ENCODE peak calls at places on chromosomes 3 and 15, in seven cellular contexts. One of them, this sample, is unnamed.

GRCh38 chr15:51619331-51620033 is 3.1 kb downstream of the DMXL2 start:
- DNase-seq in esophagus squamous epithelium: no peak
- DNase-seq in spleen: no peak
- DNase-seq in A549: no peak
- DNase-seq in transverse colon: no peak
- DNase-seq in prostate gland: no peak
- DNase-seq in breast epithelium: no peak
- DNase-seq in this sample: peak; percentile 16

GRCh38 chr3:138440596-138440995 is 6.2 kb downstream of the ESYT3 start:
- DNase-seq in esophagus squamous epithelium: no peak
- DNase-seq in spleen: no peak
- DNase-seq in A549: no peak
- DNase-seq in transverse colon: no peak
- DNase-seq in prostate gland: no peak
- DNase-seq in breast epithelium: no peak
- DNase-seq in this sample: no peak

GRCh38 chr3:25962255-25962654 is 172.4 kb downstream of the OXSM start:
- DNase-seq in esophagus squamous epithelium: no peak
- DNase-seq in spleen: no peak
- DNase-seq in A549: peak; percentile 5
- DNase-seq in transverse colon: no peak
- DNase-seq in prostate gland: peak; percentile 13
- DNase-seq in breast epithelium: no peak
- DNase-seq in this sample: no peak

GRCh38 chr3:195115598-195115905 is 155.4 kb downstream of the XXYLT1 start:
- DNase-seq in esophagus squamous epithelium: no peak
- DNase-seq in spleen: peak; percentile 71
- DNase-seq in A549: no peak
- DNase-seq in transverse colon: no peak
- DNase-seq in prostate gland: no peak
- DNase-seq in breast epithelium: no peak
- DNase-seq in this sample: no peak

GRCh38 chr3:14791343-14791945 is 27.3 kb upstream of the FGD5 start:
- DNase-seq in esophagus squamous epithelium: no peak
- DNase-seq in spleen: peak; percentile 80
- DNase-seq in A549: peak; percentile 76
- DNase-seq in transverse colon: peak; percentile 74
- DNase-seq in prostate gland: peak; percentile 67
- DNase-seq in breast epithelium: no peak
- DNase-seq in this sample: peak; percentile 56

GRCh38 chr3:32045091-32045964 is 61.1 kb upstream of the GPD1L start:
- DNase-seq in esophagus squamous epithelium: no peak
- DNase-seq in spleen: no peak
- DNase-seq in A549: peak; percentile 53
- DNase-seq in transverse colon: peak; percentile 46
- DNase-seq in prostate gland: peak; percentile 62
- DNase-seq in breast epithelium: no peak
- DNase-seq in this sample: peak; percentile 82

GRCh38 chr3:148606979-148607378 is 90.7 kb upstream of the AGTR1 start:
- DNase-seq in esophagus squamous epithelium: no peak
- DNase-seq in spleen: no peak
- DNase-seq in A549: no peak
- DNase-seq in transverse colon: peak; percentile 18
- DNase-seq in prostate gland: no peak
- DNase-seq in breast epithelium: no peak
- DNase-seq in this sample: no peak

GRCh38 chr3:13119471-13120220 is 46.4 kb upstream of the IQSEC1 start:
- DNase-seq in esophagus squamous epithelium: no peak
- DNase-seq in spleen: peak; percentile 52
- DNase-seq in A549: no peak
- DNase-seq in transverse colon: no peak
- DNase-seq in prostate gland: no peak
- DNase-seq in breast epithelium: no peak
- DNase-seq in this sample: no peak

GRCh38 chr15:59994855-59995557 is 9.1 kb upstream of the FOXB1 start:
- DNase-seq in esophagus squamous epithelium: no peak
- DNase-seq in spleen: no peak
- DNase-seq in A549: no peak
- DNase-seq in transverse colon: no peak
- DNase-seq in prostate gland: no peak
- DNase-seq in breast epithelium: no peak
- DNase-seq in this sample: no peak

DNA sequence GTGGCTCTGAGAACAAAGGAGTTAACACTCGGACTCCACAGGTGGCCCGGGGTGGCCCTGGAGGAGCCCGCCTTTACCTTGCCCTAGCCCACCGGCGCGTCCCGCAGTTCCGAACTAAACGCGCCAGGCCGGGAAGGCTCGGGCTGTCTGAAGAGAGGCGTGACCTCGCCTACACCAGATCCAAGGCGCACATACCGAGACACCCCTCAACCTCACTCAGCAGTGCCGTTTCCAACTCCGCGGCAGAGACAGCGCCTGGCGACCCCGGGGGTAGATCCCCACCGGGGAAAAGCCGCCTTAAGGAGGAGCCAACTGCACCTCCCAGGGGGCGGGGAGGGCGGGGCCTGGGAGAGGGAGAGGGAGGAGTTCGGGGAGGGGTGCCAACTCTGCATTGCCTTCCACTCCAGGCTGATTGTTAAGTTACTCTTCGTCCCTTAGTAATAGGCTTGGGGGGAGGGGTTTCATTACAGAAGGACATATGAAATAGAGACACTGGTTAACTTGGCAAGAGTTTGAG is at the start of gene DLG1:
- DNase-seq in esophagus squamous epithelium: peak; percentile 51
- DNase-seq in spleen: peak; percentile 93
- DNase-seq in A549: peak; percentile 78
- DNase-seq in transverse colon: peak; percentile 95
- DNase-seq in prostate gland: peak; percentile 93
- DNase-seq in breast epithelium: peak; percentile 90
- DNase-seq in this sample: peak; percentile 92
- TF ChIP-seq POLR2A in esophagus squamous epithelium: no peak
- TF ChIP-seq POLR2A in spleen: no peak
- TF ChIP-seq POLR2A in A549: peak; percentile 73
- TF ChIP-seq POLR2A in transverse colon: peak; percentile 69
- TF ChIP-seq POLR2A in prostate gland: peak; percentile 61
- TF ChIP-seq POLR2A in breast epithelium: peak; percentile 27
- TF ChIP-seq POLR2A in this sample: peak; percentile 86

DNA sequence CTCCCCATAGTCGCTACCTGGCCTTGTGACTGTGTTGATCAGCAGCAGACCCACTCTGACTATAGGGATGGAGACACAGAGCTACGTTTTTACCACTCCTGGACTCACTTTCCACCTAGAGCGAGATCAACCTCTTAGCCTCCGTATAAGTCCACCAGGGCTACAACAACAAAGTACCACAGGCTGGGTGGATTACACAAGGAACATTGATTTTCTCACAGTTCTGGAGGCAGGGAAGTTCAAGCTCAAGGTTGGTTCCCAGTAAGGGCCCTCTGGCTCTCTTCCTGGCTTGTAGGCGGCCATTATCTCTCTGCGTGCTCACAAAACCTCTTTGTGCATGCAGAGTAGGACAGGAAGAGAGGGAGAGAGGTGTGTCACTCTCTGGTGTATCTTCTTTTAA is 330.4 kb upstream of the PROK2 start:
- DNase-seq in esophagus squamous epithelium: no peak
- DNase-seq in spleen: no peak
- DNase-seq in A549: no peak
- DNase-seq in transverse colon: no peak
- DNase-seq in prostate gland: no peak
- DNase-seq in breast epithelium: no peak
- DNase-seq in this sample: no peak
- H3K27ac ChIP-seq in esophagus squamous epithelium: no peak overlapping the region
- H3K27ac ChIP-seq in spleen: no peak overlapping the region
- H3K27ac ChIP-seq in A549: no peak overlapping the region
- H3K27ac ChIP-seq in transverse colon: no peak overlapping the region
- H3K27ac ChIP-seq in prostate gland: no peak overlapping the region
- H3K27ac ChIP-seq in breast epithelium: no peak overlapping the region
- H3K27ac ChIP-seq in this sample: no peak overlapping the region

GRCh38 chr3:57194641-57195040 is 5.1 kb downstream of the HESX1 start:
- DNase-seq in esophagus squamous epithelium: no peak
- DNase-seq in spleen: no peak
- DNase-seq in A549: no peak
- DNase-seq in transverse colon: no peak
- DNase-seq in prostate gland: no peak
- DNase-seq in breast epithelium: no peak
- DNase-seq in this sample: no peak

DNA sequence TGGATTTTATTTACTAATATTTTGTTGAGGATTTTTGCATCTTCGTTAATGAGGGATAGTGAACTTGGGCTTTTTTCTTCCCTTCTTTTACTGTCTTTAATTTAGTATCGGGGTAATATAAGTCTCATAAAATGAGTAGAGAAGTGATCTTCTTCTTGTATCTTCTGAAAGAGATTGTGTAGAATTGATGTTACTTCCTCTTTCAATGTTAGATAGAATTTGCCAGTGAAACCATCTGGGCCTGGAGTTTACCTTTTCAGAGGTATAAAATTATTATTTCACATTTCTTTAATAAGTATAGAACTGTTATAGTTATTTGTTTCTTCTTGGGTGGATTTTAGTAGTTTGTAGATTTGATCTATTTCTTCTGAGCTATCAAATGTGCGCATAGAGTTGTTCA is 7.8 kb downstream of the HESX1 start:
- DNase-seq in esophagus squamous epithelium: no peak
- DNase-seq in spleen: no peak
- DNase-seq in A549: no peak
- DNase-seq in transverse colon: no peak
- DNase-seq in prostate gland: no peak
- DNase-seq in breast epithelium: no peak
- DNase-seq in this sample: no peak
- TF ChIP-seq POLR2A in esophagus squamous epithelium: no peak
- TF ChIP-seq POLR2A in spleen: no peak
- TF ChIP-seq POLR2A in A549: no peak
- TF ChIP-seq POLR2A in transverse colon: no peak
- TF ChIP-seq POLR2A in prostate gland: no peak
- TF ChIP-seq POLR2A in breast epithelium: no peak
- TF ChIP-seq POLR2A in this sample: no peak

DNA sequence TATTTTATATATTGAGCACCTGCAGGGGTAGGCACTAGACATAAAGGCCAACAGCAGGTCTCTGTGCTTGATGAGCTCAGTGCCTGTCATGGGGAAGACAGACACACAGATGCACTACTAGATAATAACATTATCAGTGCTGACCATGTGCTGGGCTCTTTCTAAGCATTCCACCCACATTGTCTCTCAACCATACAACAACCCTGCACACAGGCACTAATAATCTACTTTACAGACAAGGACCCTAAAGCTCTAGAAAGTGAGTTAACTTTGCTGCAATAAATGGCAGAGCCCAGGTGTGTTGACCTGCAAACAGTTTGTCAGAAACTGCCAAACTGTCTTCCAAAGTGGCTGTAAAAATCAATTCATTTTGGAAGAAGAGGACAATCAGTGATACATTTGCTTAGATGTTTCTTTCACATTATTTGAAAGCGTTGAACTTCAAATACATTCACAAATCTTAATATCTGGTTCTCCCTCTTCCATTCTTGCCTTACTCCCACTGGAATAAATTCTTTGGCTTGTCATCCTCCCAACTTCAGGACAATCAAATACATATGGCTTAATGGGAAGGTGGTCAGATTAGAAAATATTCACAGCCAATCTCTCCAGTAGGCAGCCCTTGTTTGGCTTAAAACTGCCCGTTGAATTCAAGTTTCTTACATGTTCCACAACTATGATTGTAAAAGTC is 11.0 kb upstream of the PP2D1 start:
- DNase-seq in esophagus squamous epithelium: no peak
- DNase-seq in spleen: no peak
- DNase-seq in A549: no peak
- DNase-seq in transverse colon: no peak
- DNase-seq in prostate gland: no peak
- DNase-seq in breast epithelium: no peak
- DNase-seq in this sample: no peak
- H3K27ac ChIP-seq in esophagus squamous epithelium: peak overlapping the region; percentile 49
- H3K27ac ChIP-seq in spleen: no peak overlapping the region
- H3K27ac ChIP-seq in A549: no peak overlapping the region
- H3K27ac ChIP-seq in transverse colon: peak overlapping the region; percentile 51
- H3K27ac ChIP-seq in prostate gland: peak overlapping the region; percentile 71
- H3K27ac ChIP-seq in breast epithelium: peak overlapping the region; percentile 73
- H3K27ac ChIP-seq in this sample: peak overlapping the region; percentile 28

GRCh38 chr3:101825904-101826445 is 23.3 kb upstream of the NFKBIZ start:
- DNase-seq in esophagus squamous epithelium: no peak
- DNase-seq in spleen: no peak
- DNase-seq in A549: no peak
- DNase-seq in transverse colon: no peak
- DNase-seq in prostate gland: no peak
- DNase-seq in breast epithelium: no peak
- DNase-seq in this sample: no peak

GRCh38 chr3:101829878-101830277 is 19.4 kb upstream of the NFKBIZ start:
- DNase-seq in esophagus squamous epithelium: no peak
- DNase-seq in spleen: no peak
- DNase-seq in A549: no peak
- DNase-seq in transverse colon: no peak
- DNase-seq in prostate gland: no peak
- DNase-seq in breast epithelium: no peak
- DNase-seq in this sample: no peak

GRCh38 chr3:101829066-101829830 is 20.1 kb upstream of the NFKBIZ start:
- DNase-seq in esophagus squamous epithelium: no peak
- DNase-seq in spleen: peak; percentile 85
- DNase-seq in A549: no peak
- DNase-seq in transverse colon: peak; percentile 66
- DNase-seq in prostate gland: no peak
- DNase-seq in breast epithelium: peak; percentile 78
- DNase-seq in this sample: peak; percentile 63

GRCh38 chr3:101828289-101828688 is 21.0 kb upstream of the NFKBIZ start:
- DNase-seq in esophagus squamous epithelium: no peak
- DNase-seq in spleen: no peak
- DNase-seq in A549: no peak
- DNase-seq in transverse colon: no peak
- DNase-seq in prostate gland: no peak
- DNase-seq in breast epithelium: no peak
- DNase-seq in this sample: no peak

DNA sequence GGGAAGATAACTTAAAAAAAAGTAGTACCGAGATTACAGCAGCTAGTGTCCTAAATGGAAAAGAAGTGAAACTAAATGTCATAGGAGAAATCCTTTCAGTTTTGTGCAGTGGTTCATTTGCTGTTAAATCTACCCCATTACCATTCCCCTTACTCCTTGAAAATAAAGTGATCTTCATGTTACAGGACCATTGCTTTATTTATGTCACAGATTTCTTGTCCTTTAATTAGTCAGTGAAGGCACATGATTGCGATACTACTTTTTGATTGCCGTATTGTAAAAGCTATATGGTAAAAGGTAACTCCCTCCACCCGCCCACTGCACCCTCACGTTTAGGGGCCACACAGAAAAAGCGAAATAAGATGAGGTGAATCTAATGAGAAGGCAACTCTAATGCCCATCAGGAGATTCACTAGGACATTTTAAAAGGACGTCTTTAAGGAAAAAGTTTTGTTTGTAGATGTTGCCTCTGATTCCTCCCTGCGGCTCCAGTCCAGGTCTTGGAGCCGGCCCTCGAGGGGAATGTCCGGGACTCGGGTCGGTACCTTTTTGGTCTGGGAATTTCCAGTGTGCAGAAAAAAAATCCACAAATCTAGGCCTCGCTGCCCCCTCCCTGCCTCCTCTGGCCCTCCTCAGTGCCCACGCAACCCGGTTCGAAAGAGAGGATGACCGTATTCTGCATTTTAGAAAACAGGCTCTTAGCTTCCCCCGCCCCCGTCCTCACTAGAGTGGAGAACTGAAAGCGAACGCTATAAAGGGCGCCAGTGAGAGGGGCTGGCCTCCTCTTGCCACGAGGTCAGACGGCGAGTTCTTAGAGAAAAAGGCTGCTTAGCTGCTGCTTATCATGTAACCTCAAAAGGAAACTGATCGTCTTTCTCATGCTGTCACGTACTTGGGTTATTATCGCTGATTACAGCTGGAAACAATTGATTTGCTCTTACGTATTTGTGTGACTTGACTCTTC is 21.8 kb upstream of the NFKBIZ start:
- DNase-seq in esophagus squamous epithelium: peak; percentile 36
- DNase-seq in spleen: peak; percentile 94
- DNase-seq in A549: no peak
- DNase-seq in transverse colon: peak; percentile 84
- DNase-seq in prostate gland: peak; percentile 72
- DNase-seq in breast epithelium: peak; percentile 75
- DNase-seq in this sample: peak; percentile 81
- TF ChIP-seq POLR2A in esophagus squamous epithelium: peak; percentile 41
- TF ChIP-seq POLR2A in spleen: no peak
- TF ChIP-seq POLR2A in A549: no peak
- TF ChIP-seq POLR2A in transverse colon: peak; percentile 82
- TF ChIP-seq POLR2A in prostate gland: no peak
- TF ChIP-seq POLR2A in breast epithelium: no peak
- TF ChIP-seq POLR2A in this sample: peak; percentile 74

This sample was measured in body of pancreas.